ENCODE peak calls at places on chromosomes 16 and 17, in four cellular contexts. One of them, this sample, is unnamed.

GRCh38 chr16:73778872-73779271 is 517.7 kb upstream of the PSMD7 start:
- DNase-seq in ascending aorta: no peak
- DNase-seq in adipocyte: no peak
- DNase-seq in HCT116: no peak
- DNase-seq in this sample: no peak

GRCh38 chr17:21298056-21298982 is 13.8 kb downstream of the MAP2K3 start:
- DNase-seq in ascending aorta: no peak
- DNase-seq in adipocyte: no peak
- DNase-seq in HCT116: no peak
- DNase-seq in this sample: no peak

GRCh38 chr16:2170080-2170479 is 14.5 kb downstream of the TRAF7 start:
- DNase-seq in ascending aorta: no peak
- DNase-seq in adipocyte: no peak
- DNase-seq in HCT116: no peak
- DNase-seq in this sample: no peak

GRCh38 chr16:6428861-6429260 is 903.8 kb upstream of the RBFOX1 start:
- DNase-seq in ascending aorta: no peak
- DNase-seq in adipocyte: no peak
- DNase-seq in HCT116: no peak
- DNase-seq in this sample: no peak

GRCh38 chr17:4130715-4131114 is 12.1 kb downstream of the ZZEF1 start:
- DNase-seq in ascending aorta: no peak
- DNase-seq in adipocyte: peak; percentile 11
- DNase-seq in HCT116: no peak
- DNase-seq in this sample: no peak

GRCh38 chr17:45783593-45784292 is 377 bp upstream of the CRHR1 start:
- DNase-seq in ascending aorta: no peak
- DNase-seq in adipocyte: peak; percentile 20
- DNase-seq in HCT116: no peak
- DNase-seq in this sample: no peak

GRCh38 chr16:66467611-66468010 is 40.5 kb downstream of the BEAN1 start:
- DNase-seq in ascending aorta: no peak
- DNase-seq in adipocyte: no peak
- DNase-seq in HCT116: no peak
- DNase-seq in this sample: no peak

GRCh38 chr17:9898812-9899211 is 6.3 kb downstream of the RCVRN start:
- DNase-seq in ascending aorta: no peak
- DNase-seq in adipocyte: no peak
- DNase-seq in HCT116: no peak
- DNase-seq in this sample: no peak

This sample was measured in esophagus squamous epithelium.